ENCODE peak calls at places on chromosomes 13 and 19, in six cellular contexts. J, L, Q, Y, W and F are unnamed samples.
A peak's percentile ranks its signal among the peaks of the same experiment; 100 is the strongest.

GRCh38 chr13:100423375-100423774 is 165.2 kb downstream of the GGACT start:
- DNase-seq in W (peak; percentile 39), J (no peak), Q (no peak), L (no peak), Y (no peak), F (no peak)

GRCh38 chr19:41616785-41617621 is 9.9 kb downstream of the CEACAM4 start:
- DNase-seq in L (no peak), Q (peak; percentile 54), W (no peak), Y (no peak), J (no peak), F (no peak)

GRCh38 chr13:25292301-25292700 is 5.0 kb upstream of the MTMR6 start:
- DNase-seq in L (no peak), Q (peak; percentile 80), Y (no peak), W (peak; percentile 27), J (no peak), F (no peak)

GRCh38 chr13:49711218-49711863 is 20.1 kb upstream of the EBPL start:
- DNase-seq in J (no peak), Y (no peak), Q (no peak), W (peak; percentile 96), L (no peak), F (no peak)

GRCh38 chr13:33678906-33679657 is 138.9 kb upstream of the RFC3 start:
- DNase-seq in Y (peak; percentile 52), W (peak; percentile 34), Q (no peak), L (peak; percentile 66), J (peak; percentile 16), F (peak; percentile 19)

GRCh38 chr19:4695224-4695731 is 25.1 kb upstream of the MYDGF start:
- DNase-seq in W (no peak), Q (no peak), L (peak; percentile 74), J (no peak), Y (no peak), F (no peak)

GRCh38 chr13:33639158-33639557 is 178.8 kb upstream of the RFC3 start:
- DNase-seq in Y (no peak), W (peak; percentile 94), Q (no peak), L (peak; percentile 54), J (no peak), F (no peak)

GRCh38 chr13:80957019-80957650 is 616.2 kb upstream of the SPRY2 start:
- DNase-seq in Q (peak; percentile 26), Y (no peak), W (no peak), J (no peak), L (no peak), F (no peak)

GRCh38 chr13:113862766-113863510 is 938 bp downstream of the GAS6 start:
- DNase-seq in L (peak; percentile 87), Y (peak; percentile 72), W (no peak), Q (no peak), J (no peak), F (no peak)

GRCh38 chr13:77536358-77536757 is 852 bp downstream of the SCEL start:
- DNase-seq in Y (no peak), L (no peak), Q (no peak), J (no peak), W (no peak), F (no peak)

GRCh38 chr19:32642771-32643170 is 32.2 kb downstream of the ANKRD27 start:
- DNase-seq in J (no peak), L (no peak), Q (no peak), Y (no peak), W (no peak), F (no peak)

GRCh38 chr13:112057736-112058518 is 9.0 kb upstream of the SOX1 start:
- DNase-seq in J (no peak), L (no peak), Y (no peak), Q (peak; percentile 43), W (no peak), F (no peak)

GRCh38 chr19:29264897-29265296 is 51.9 kb upstream of the UQCRFS1 start:
- DNase-seq in J (no peak), Q (no peak), L (no peak), Y (no peak), W (no peak), F (no peak)

GRCh38 chr13:40389081-40389641 is 277.3 kb downstream of the FOXO1 start:
- DNase-seq in W (no peak), Q (no peak), Y (no peak), L (no peak), J (no peak), F (no peak)

GRCh38 chr19:13705928-13706447 is 58.3 kb upstream of the MRI1 start:
- DNase-seq in L (no peak), Y (no peak), J (no peak), Q (no peak), W (no peak), F (no peak)

GRCh38 chr19:5154129-5154798 is 185.4 kb downstream of the KDM4B start:
- DNase-seq in L (no peak), Q (no peak), Y (peak; percentile 67), J (no peak), W (no peak), F (peak; percentile 74)

GRCh38 chr13:98479496-98480003 is 97.4 kb downstream of the STK24 start:
- DNase-seq in Y (no peak), J (no peak), Q (no peak), L (no peak), W (no peak), F (no peak)

DNA sequence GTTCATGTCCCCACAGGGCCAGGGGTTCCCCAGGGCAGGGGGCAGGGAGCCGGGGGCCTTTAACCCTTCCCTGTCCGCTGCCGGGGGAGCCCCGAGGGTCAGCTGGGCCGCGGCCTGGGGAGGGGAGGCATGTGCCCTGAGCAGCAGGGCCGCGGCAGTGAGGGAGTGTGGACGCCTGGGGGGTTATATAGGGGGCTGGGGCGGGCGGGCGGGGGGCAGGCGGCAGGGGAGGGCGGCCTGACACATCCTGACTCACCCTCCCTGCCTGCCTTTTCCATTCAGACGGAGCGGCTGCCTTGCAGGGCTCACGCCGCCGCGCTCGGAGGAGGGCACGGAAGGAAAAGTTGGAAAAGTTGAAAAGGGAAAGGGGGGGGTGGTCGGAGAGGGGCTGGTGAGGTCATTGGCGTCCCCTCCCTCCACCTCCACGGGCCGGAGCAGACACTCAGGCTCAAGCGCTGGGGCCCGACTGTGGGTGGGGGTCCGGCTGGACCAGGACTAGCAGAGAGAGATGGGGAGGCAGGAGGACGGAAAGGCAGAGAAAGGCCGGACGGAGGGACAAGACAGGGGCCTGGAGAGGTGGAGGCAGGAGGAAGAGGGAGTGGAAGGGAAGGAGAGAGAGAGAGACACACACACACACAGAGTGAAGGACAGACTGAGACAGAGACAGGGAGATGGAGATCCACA is at the start of gene IL11:
- DNase-seq in W (no peak), Y (no peak), Q (no peak), L (no peak), J (no peak), F (no peak)
- H3K4me3 ChIP-seq in W (peak within 1 kb of the TSS; percentile 65), Y (no peak within 1 kb of the TSS), Q (peak within 1 kb of the TSS; percentile 45), L (peak within 1 kb of the TSS; percentile 34), J (peak within 1 kb of the TSS; percentile 50), F (peak within 1 kb of the TSS; percentile 46)

GRCh38 chr13:106417467-106418110 is 117.9 kb downstream of the EFNB2 start:
- DNase-seq in W (peak; percentile 14), Q (no peak), J (no peak), L (no peak), Y (peak; percentile 27), F (no peak)
- H3K4me3 ChIP-seq in W (no peak overlapping the region), Q (no peak overlapping the region), J (no peak overlapping the region), L (no peak overlapping the region), Y (no peak overlapping the region), F (no peak overlapping the region)

DNA sequence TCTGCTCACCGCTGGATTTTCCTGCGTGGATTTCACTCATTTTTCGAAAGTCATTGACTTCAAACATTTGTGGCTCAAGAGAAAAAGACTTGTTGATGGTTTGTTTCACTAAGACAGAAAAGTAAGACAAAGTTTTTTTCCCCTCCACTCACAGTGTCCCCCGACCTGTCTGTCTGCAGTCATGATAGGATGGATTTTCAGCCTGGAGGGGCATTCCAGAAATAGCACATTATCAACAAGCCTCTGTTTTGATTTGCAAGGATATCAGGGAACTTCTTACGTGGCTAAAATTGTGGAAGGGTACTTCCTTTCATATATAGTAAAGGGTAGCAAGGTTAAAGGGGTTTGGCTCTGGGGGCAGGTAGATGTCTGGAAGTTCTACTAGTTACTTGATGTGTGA is 11.8 kb downstream of the SOX21 start:
- DNase-seq in W (no peak), J (no peak), Y (no peak), Q (no peak), L (no peak), F (no peak)
- H3K4me3 ChIP-seq in W (no peak overlapping the region), J (no peak overlapping the region), Y (no peak overlapping the region), Q (no peak overlapping the region), L (no peak overlapping the region), F (no peak overlapping the region)

GRCh38 chr19:12695090-12695489 is 1.3 kb downstream of the FBXW9 start:
- DNase-seq in L (no peak), W (no peak), Y (no peak), J (no peak), Q (no peak), F (no peak)
- H3K4me3 ChIP-seq in L (no peak overlapping the region), W (peak overlapping the region; percentile 83), Y (no peak overlapping the region), J (no peak overlapping the region), Q (peak overlapping the region; percentile 89), F (peak overlapping the region; percentile 92)

GRCh38 chr19:49475191-49475932 is 1.3 kb downstream of the FLT3LG start:
- DNase-seq in Y (no peak), J (no peak), L (no peak), W (no peak), Q (no peak), F (no peak)
- H3K4me3 ChIP-seq in Y (no peak overlapping the region), J (peak overlapping the region; percentile 68), L (no peak overlapping the region), W (peak overlapping the region; percentile 75), Q (no peak overlapping the region), F (no peak overlapping the region)

GRCh38 chr19:43582495-43582894 is 6.9 kb downstream of the PINLYP start:
- DNase-seq in Q (no peak), Y (no peak), J (no peak), L (no peak), W (no peak), F (no peak)
- H3K4me3 ChIP-seq in Q (no peak overlapping the region), Y (no peak overlapping the region), J (no peak overlapping the region), L (no peak overlapping the region), W (no peak overlapping the region), F (no peak overlapping the region)

DNA sequence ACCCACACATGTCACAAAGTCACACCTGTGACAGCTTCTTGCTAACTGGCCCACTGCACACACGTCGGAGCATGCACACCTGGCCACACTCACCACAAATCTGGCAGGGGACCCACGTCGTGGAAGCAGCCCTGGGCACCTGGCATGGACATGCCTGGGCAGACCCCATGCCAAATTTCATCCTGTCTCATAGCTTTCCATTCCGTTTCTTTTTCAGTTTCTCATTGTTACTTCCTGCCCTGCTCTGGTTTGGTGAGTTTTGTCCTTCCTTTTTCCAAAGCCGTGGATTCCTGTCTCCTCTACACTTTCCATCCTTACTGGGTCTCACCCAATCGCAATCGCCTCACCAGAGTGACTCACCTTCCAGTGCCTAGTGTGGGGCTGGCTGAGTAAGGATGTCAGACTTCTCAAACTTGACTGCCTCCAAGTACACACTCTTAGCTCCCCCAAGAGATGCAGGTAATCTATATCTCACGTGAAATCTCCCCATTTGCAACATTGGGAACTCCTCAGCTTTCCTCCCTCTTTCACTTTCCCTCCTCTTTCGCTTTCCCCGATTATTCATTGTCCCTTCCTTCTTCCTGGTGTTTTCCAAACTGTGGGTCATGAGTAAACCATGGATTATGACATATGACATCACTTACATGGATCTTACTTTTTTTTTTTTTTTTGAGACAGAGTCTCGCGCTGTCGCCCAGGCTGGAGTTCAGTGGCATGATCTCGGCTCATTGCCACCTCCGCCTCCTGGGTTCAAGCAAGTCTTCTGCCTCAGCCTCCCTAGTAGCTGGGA is 1.6 kb upstream of the BBC3 start:
- DNase-seq in W (peak; percentile 74), L (no peak), J (no peak), Q (no peak), Y (peak; percentile 75), F (no peak)
- H3K4me3 ChIP-seq in W (peak overlapping the region; percentile 63), L (peak overlapping the region; percentile 96), J (peak overlapping the region; percentile 88), Q (no peak overlapping the region), Y (peak overlapping the region; percentile 18), F (no peak overlapping the region)

GRCh38 chr19:53942001-53942786 is 20.5 kb upstream of the CACNG8 start:
- DNase-seq in J (no peak), W (no peak), L (no peak), Q (peak; percentile 59), Y (no peak), F (peak; percentile 52)
- H3K4me3 ChIP-seq in J (no peak overlapping the region), W (no peak overlapping the region), L (no peak overlapping the region), Q (no peak overlapping the region), Y (no peak overlapping the region), F (no peak overlapping the region)